ENCODE peak calls at places on chromosome 12, in ten cellular contexts. One of them, this sample, is unnamed.

GRCh38 chr12:105803292-105803691 is 335.5 kb downstream of the NUAK1 start:
- DNase-seq in G401: no peak
- DNase-seq in H7: no peak
- DNase-seq in GOT3: no peak
- DNase-seq in H4: peak
- DNase-seq in activated T-cell treated with anti-CD3 and anti-CD28 coated beads for 1 hour: no peak
- DNase-seq in stomach: no peak
- DNase-seq in left ventricle myocardium superior: no peak
- DNase-seq in ELR: peak
- DNase-seq in NCI-H1092 treated with DMSO at 0.1 percent for 48 hours: no peak
- DNase-seq in this sample: no peak

GRCh38 chr12:75655233-75655879 is 143.9 kb upstream of the KRR1 start:
- DNase-seq in G401: no peak
- DNase-seq in H7: no peak
- DNase-seq in GOT3: no peak
- DNase-seq in H4: no peak
- DNase-seq in activated T-cell treated with anti-CD3 and anti-CD28 coated beads for 1 hour: no peak
- DNase-seq in stomach: no peak
- DNase-seq in left ventricle myocardium superior: no peak
- DNase-seq in ELR: no peak
- DNase-seq in NCI-H1092 treated with DMSO at 0.1 percent for 48 hours: no peak
- DNase-seq in this sample: no peak

GRCh38 chr12:24879644-24880043 is 69.3 kb downstream of the BCAT1 start:
- DNase-seq in G401: no peak
- DNase-seq in H7: no peak
- DNase-seq in GOT3: no peak
- DNase-seq in H4: no peak
- DNase-seq in activated T-cell treated with anti-CD3 and anti-CD28 coated beads for 1 hour: no peak
- DNase-seq in stomach: no peak
- DNase-seq in left ventricle myocardium superior: no peak
- DNase-seq in ELR: no peak
- DNase-seq in NCI-H1092 treated with DMSO at 0.1 percent for 48 hours: no peak
- DNase-seq in this sample: no peak

GRCh38 chr12:3165311-3165931 is 88.2 kb downstream of the TSPAN9 start:
- DNase-seq in G401: no peak
- DNase-seq in H7: no peak
- DNase-seq in GOT3: no peak
- DNase-seq in H4: no peak
- DNase-seq in activated T-cell treated with anti-CD3 and anti-CD28 coated beads for 1 hour: no peak
- DNase-seq in stomach: no peak
- DNase-seq in left ventricle myocardium superior: no peak
- DNase-seq in ELR: no peak
- DNase-seq in NCI-H1092 treated with DMSO at 0.1 percent for 48 hours: no peak
- DNase-seq in this sample: no peak

GRCh38 chr12:107092669-107093546 is 441 bp downstream of the CRY1 start:
- DNase-seq in G401: no peak
- DNase-seq in H7: peak
- DNase-seq in GOT3: no peak
- DNase-seq in H4: peak
- DNase-seq in activated T-cell treated with anti-CD3 and anti-CD28 coated beads for 1 hour: peak
- DNase-seq in stomach: peak
- DNase-seq in left ventricle myocardium superior: no peak
- DNase-seq in ELR: peak
- DNase-seq in NCI-H1092 treated with DMSO at 0.1 percent for 48 hours: peak
- DNase-seq in this sample: peak

GRCh38 chr12:111068281-111068680 is 147.9 kb upstream of the MYL2 start:
- DNase-seq in G401: no peak
- DNase-seq in H7: no peak
- DNase-seq in GOT3: no peak
- DNase-seq in H4: no peak
- DNase-seq in activated T-cell treated with anti-CD3 and anti-CD28 coated beads for 1 hour: no peak
- DNase-seq in stomach: no peak
- DNase-seq in left ventricle myocardium superior: no peak
- DNase-seq in ELR: no peak
- DNase-seq in NCI-H1092 treated with DMSO at 0.1 percent for 48 hours: no peak
- DNase-seq in this sample: no peak

GRCh38 chr12:753401-754237 is 1.2 kb downstream of the WNK1 start:
- DNase-seq in G401: peak
- DNase-seq in H7: peak
- DNase-seq in GOT3: no peak
- DNase-seq in H4: no peak
- DNase-seq in activated T-cell treated with anti-CD3 and anti-CD28 coated beads for 1 hour: peak
- DNase-seq in stomach: peak
- DNase-seq in left ventricle myocardium superior: peak
- DNase-seq in ELR: peak
- DNase-seq in NCI-H1092 treated with DMSO at 0.1 percent for 48 hours: peak
- DNase-seq in this sample: peak

GRCh38 chr12:124837958-124838803 is 25.5 kb downstream of the SCARB1 start:
- DNase-seq in G401: peak
- DNase-seq in H7: peak
- DNase-seq in GOT3: peak
- DNase-seq in H4: peak
- DNase-seq in activated T-cell treated with anti-CD3 and anti-CD28 coated beads for 1 hour: no peak
- DNase-seq in stomach: peak
- DNase-seq in left ventricle myocardium superior: peak
- DNase-seq in ELR: peak
- DNase-seq in NCI-H1092 treated with DMSO at 0.1 percent for 48 hours: peak
- DNase-seq in this sample: no peak

GRCh38 chr12:88063375-88063774 is 34.2 kb upstream of the C12orf50 start:
- DNase-seq in G401: no peak
- DNase-seq in H7: no peak
- DNase-seq in GOT3: no peak
- DNase-seq in H4: no peak
- DNase-seq in activated T-cell treated with anti-CD3 and anti-CD28 coated beads for 1 hour: no peak
- DNase-seq in stomach: no peak
- DNase-seq in left ventricle myocardium superior: no peak
- DNase-seq in ELR: peak
- DNase-seq in NCI-H1092 treated with DMSO at 0.1 percent for 48 hours: no peak
- DNase-seq in this sample: no peak

GRCh38 chr12:123388218-123388947 is 4.5 kb downstream of the KMT5A start:
- DNase-seq in G401: peak
- DNase-seq in H7: peak
- DNase-seq in GOT3: no peak
- DNase-seq in H4: peak
- DNase-seq in activated T-cell treated with anti-CD3 and anti-CD28 coated beads for 1 hour: peak
- DNase-seq in stomach: peak
- DNase-seq in left ventricle myocardium superior: peak
- DNase-seq in ELR: peak
- DNase-seq in NCI-H1092 treated with DMSO at 0.1 percent for 48 hours: peak
- DNase-seq in this sample: peak

GRCh38 chr12:81998761-81999378 is 239.7 kb upstream of the PPFIA2 start:
- DNase-seq in G401: no peak
- DNase-seq in H7: no peak
- DNase-seq in GOT3: no peak
- DNase-seq in H4: no peak
- DNase-seq in activated T-cell treated with anti-CD3 and anti-CD28 coated beads for 1 hour: no peak
- DNase-seq in stomach: no peak
- DNase-seq in left ventricle myocardium superior: no peak
- DNase-seq in ELR: no peak
- DNase-seq in NCI-H1092 treated with DMSO at 0.1 percent for 48 hours: no peak
- DNase-seq in this sample: no peak

GRCh38 chr12:96419576-96420254 is 19.5 kb upstream of the CDK17 start:
- DNase-seq in G401: no peak
- DNase-seq in H7: no peak
- DNase-seq in GOT3: no peak
- DNase-seq in H4: no peak
- DNase-seq in activated T-cell treated with anti-CD3 and anti-CD28 coated beads for 1 hour: no peak
- DNase-seq in stomach: no peak
- DNase-seq in left ventricle myocardium superior: peak
- DNase-seq in ELR: no peak
- DNase-seq in NCI-H1092 treated with DMSO at 0.1 percent for 48 hours: no peak
- DNase-seq in this sample: no peak

GRCh38 chr12:14289596-14289995 is 75.9 kb upstream of the ATF7IP start:
- DNase-seq in G401: no peak
- DNase-seq in H7: no peak
- DNase-seq in GOT3: no peak
- DNase-seq in H4: no peak
- DNase-seq in activated T-cell treated with anti-CD3 and anti-CD28 coated beads for 1 hour: no peak
- DNase-seq in stomach: no peak
- DNase-seq in left ventricle myocardium superior: no peak
- DNase-seq in ELR: no peak
- DNase-seq in NCI-H1092 treated with DMSO at 0.1 percent for 48 hours: no peak
- DNase-seq in this sample: no peak

GRCh38 chr12:15818418-15818817 is 29.2 kb upstream of the EPS8 start:
- DNase-seq in G401: no peak
- DNase-seq in H7: no peak
- DNase-seq in GOT3: no peak
- DNase-seq in H4: no peak
- DNase-seq in activated T-cell treated with anti-CD3 and anti-CD28 coated beads for 1 hour: no peak
- DNase-seq in stomach: no peak
- DNase-seq in left ventricle myocardium superior: no peak
- DNase-seq in ELR: no peak
- DNase-seq in NCI-H1092 treated with DMSO at 0.1 percent for 48 hours: no peak
- DNase-seq in this sample: no peak

GRCh38 chr12:93699271-93700141 is 22.3 kb downstream of the CRADD start:
- DNase-seq in G401: no peak
- DNase-seq in H7: peak
- DNase-seq in GOT3: no peak
- DNase-seq in H4: peak
- DNase-seq in activated T-cell treated with anti-CD3 and anti-CD28 coated beads for 1 hour: no peak
- DNase-seq in stomach: no peak
- DNase-seq in left ventricle myocardium superior: no peak
- DNase-seq in ELR: peak
- DNase-seq in NCI-H1092 treated with DMSO at 0.1 percent for 48 hours: no peak
- DNase-seq in this sample: no peak

GRCh38 chr12:7934153-7934552 is 1.8 kb downstream of the SLC2A3 start:
- DNase-seq in G401: no peak
- DNase-seq in H7: no peak
- DNase-seq in GOT3: no peak
- DNase-seq in H4: no peak
- DNase-seq in activated T-cell treated with anti-CD3 and anti-CD28 coated beads for 1 hour: no peak
- DNase-seq in stomach: no peak
- DNase-seq in left ventricle myocardium superior: no peak
- DNase-seq in ELR: peak
- DNase-seq in NCI-H1092 treated with DMSO at 0.1 percent for 48 hours: no peak
- DNase-seq in this sample: no peak

GRCh38 chr12:94722664-94723063 is 72.3 kb upstream of the TMCC3 start:
- DNase-seq in G401: no peak
- DNase-seq in H7: no peak
- DNase-seq in GOT3: no peak
- DNase-seq in H4: no peak
- DNase-seq in activated T-cell treated with anti-CD3 and anti-CD28 coated beads for 1 hour: no peak
- DNase-seq in stomach: no peak
- DNase-seq in left ventricle myocardium superior: no peak
- DNase-seq in ELR: no peak
- DNase-seq in NCI-H1092 treated with DMSO at 0.1 percent for 48 hours: no peak
- DNase-seq in this sample: no peak

GRCh38 chr12:101963703-101964102 is 86.3 kb downstream of the DRAM1 start:
- DNase-seq in G401: no peak
- DNase-seq in H7: no peak
- DNase-seq in GOT3: no peak
- DNase-seq in H4: no peak
- DNase-seq in activated T-cell treated with anti-CD3 and anti-CD28 coated beads for 1 hour: no peak
- DNase-seq in stomach: peak
- DNase-seq in left ventricle myocardium superior: no peak
- DNase-seq in ELR: no peak
- DNase-seq in NCI-H1092 treated with DMSO at 0.1 percent for 48 hours: no peak
- DNase-seq in this sample: no peak

GRCh38 chr12:131736807-131737484 is 26.1 kb downstream of the SFSWAP start:
- DNase-seq in G401: no peak
- DNase-seq in H7: peak
- DNase-seq in GOT3: no peak
- DNase-seq in H4: peak
- DNase-seq in activated T-cell treated with anti-CD3 and anti-CD28 coated beads for 1 hour: no peak
- DNase-seq in stomach: no peak
- DNase-seq in left ventricle myocardium superior: no peak
- DNase-seq in ELR: peak
- DNase-seq in NCI-H1092 treated with DMSO at 0.1 percent for 48 hours: no peak
- DNase-seq in this sample: no peak

GRCh38 chr12:1936406-1937320 is 18.2 kb upstream of the CACNA2D4 start:
- DNase-seq in G401: peak
- DNase-seq in H7: peak
- DNase-seq in GOT3: peak
- DNase-seq in H4: peak
- DNase-seq in activated T-cell treated with anti-CD3 and anti-CD28 coated beads for 1 hour: no peak
- DNase-seq in stomach: peak
- DNase-seq in left ventricle myocardium superior: peak
- DNase-seq in ELR: no peak
- DNase-seq in NCI-H1092 treated with DMSO at 0.1 percent for 48 hours: peak
- DNase-seq in this sample: no peak

GRCh38 chr12:114405449-114406271 is at the start of gene TBX5:
- DNase-seq in G401: no peak
- DNase-seq in H7: peak
- DNase-seq in GOT3: no peak
- DNase-seq in H4: no peak
- DNase-seq in activated T-cell treated with anti-CD3 and anti-CD28 coated beads for 1 hour: no peak
- DNase-seq in stomach: no peak
- DNase-seq in left ventricle myocardium superior: peak
- DNase-seq in ELR: peak
- DNase-seq in NCI-H1092 treated with DMSO at 0.1 percent for 48 hours: peak
- DNase-seq in this sample: no peak

GRCh38 chr12:64184216-64184615 is 37.9 kb downstream of the KICS2 start:
- DNase-seq in G401: no peak
- DNase-seq in H7: no peak
- DNase-seq in GOT3: no peak
- DNase-seq in H4: no peak
- DNase-seq in activated T-cell treated with anti-CD3 and anti-CD28 coated beads for 1 hour: no peak
- DNase-seq in stomach: no peak
- DNase-seq in left ventricle myocardium superior: no peak
- DNase-seq in ELR: no peak
- DNase-seq in NCI-H1092 treated with DMSO at 0.1 percent for 48 hours: no peak
- DNase-seq in this sample: no peak

GRCh38 chr12:77079631-77080030 is 14.3 kb upstream of the E2F7 start:
- DNase-seq in G401: no peak
- DNase-seq in H7: no peak
- DNase-seq in GOT3: no peak
- DNase-seq in H4: no peak
- DNase-seq in activated T-cell treated with anti-CD3 and anti-CD28 coated beads for 1 hour: no peak
- DNase-seq in stomach: no peak
- DNase-seq in left ventricle myocardium superior: no peak
- DNase-seq in ELR: no peak
- DNase-seq in NCI-H1092 treated with DMSO at 0.1 percent for 48 hours: no peak
- DNase-seq in this sample: no peak

GRCh38 chr12:75935544-75936242 is 95.9 kb downstream of the PHLDA1 start:
- DNase-seq in G401: no peak
- DNase-seq in H7: no peak
- DNase-seq in GOT3: no peak
- DNase-seq in H4: no peak
- DNase-seq in activated T-cell treated with anti-CD3 and anti-CD28 coated beads for 1 hour: no peak
- DNase-seq in stomach: no peak
- DNase-seq in left ventricle myocardium superior: no peak
- DNase-seq in ELR: no peak
- DNase-seq in NCI-H1092 treated with DMSO at 0.1 percent for 48 hours: no peak
- DNase-seq in this sample: no peak

GRCh38 chr12:18421840-18422239 is 160.5 kb downstream of the PIK3C2G start:
- DNase-seq in G401: no peak
- DNase-seq in H7: no peak
- DNase-seq in GOT3: no peak
- DNase-seq in H4: no peak
- DNase-seq in activated T-cell treated with anti-CD3 and anti-CD28 coated beads for 1 hour: no peak
- DNase-seq in stomach: no peak
- DNase-seq in left ventricle myocardium superior: no peak
- DNase-seq in ELR: peak
- DNase-seq in NCI-H1092 treated with DMSO at 0.1 percent for 48 hours: no peak
- DNase-seq in this sample: no peak

GRCh38 chr12:93167841-93168492 is 209.8 kb upstream of the NUDT4 start:
- DNase-seq in G401: no peak
- DNase-seq in H7: peak
- DNase-seq in GOT3: no peak
- DNase-seq in H4: no peak
- DNase-seq in activated T-cell treated with anti-CD3 and anti-CD28 coated beads for 1 hour: no peak
- DNase-seq in stomach: no peak
- DNase-seq in left ventricle myocardium superior: no peak
- DNase-seq in ELR: peak
- DNase-seq in NCI-H1092 treated with DMSO at 0.1 percent for 48 hours: no peak
- DNase-seq in this sample: no peak

GRCh38 chr12:50055831-50056628 is 1.4 kb upstream of the ASIC1 start:
- DNase-seq in G401: peak
- DNase-seq in H7: peak
- DNase-seq in GOT3: peak
- DNase-seq in H4: no peak
- DNase-seq in activated T-cell treated with anti-CD3 and anti-CD28 coated beads for 1 hour: peak
- DNase-seq in stomach: peak
- DNase-seq in left ventricle myocardium superior: peak
- DNase-seq in ELR: peak
- DNase-seq in NCI-H1092 treated with DMSO at 0.1 percent for 48 hours: peak
- DNase-seq in this sample: peak

GRCh38 chr12:90922068-90922743 is 32.8 kb downstream of the CCER1 start:
- DNase-seq in G401: no peak
- DNase-seq in H7: no peak
- DNase-seq in GOT3: no peak
- DNase-seq in H4: no peak
- DNase-seq in activated T-cell treated with anti-CD3 and anti-CD28 coated beads for 1 hour: no peak
- DNase-seq in stomach: no peak
- DNase-seq in left ventricle myocardium superior: no peak
- DNase-seq in ELR: peak
- DNase-seq in NCI-H1092 treated with DMSO at 0.1 percent for 48 hours: no peak
- DNase-seq in this sample: no peak

This sample was measured in CD8-positive, alpha-beta T cell.